ENCODE peak calls at places on chromosomes 7 and 10, in nine cellular contexts. One of them, this sample, is unnamed.

GRCh38 chr7:100867040-100867795 is at the start of gene TRIP6:
- DNase-seq in HS-27A: peak; percentile 76
- DNase-seq in left ventricle myocardium inferior: peak; percentile 88
- DNase-seq in activated CD8-positive, alpha-beta memory T cell treated with anti-CD3 and anti-CD28 coated beads for 48 hours: no peak
- DNase-seq in activated CD8-positive, alpha-beta T cell treated with anti-CD3 and anti-CD28 coated beads for 36 hours: peak; percentile 79
- DNase-seq in iris pigment epithelial cell: peak; percentile 93
- DNase-seq in M059J: peak; percentile 95
- DNase-seq in naive thymus-derived CD8-positive, alpha-beta T cell: peak; percentile 35
- DNase-seq in left ventricle myocardium superior: peak; percentile 91
- DNase-seq in this sample: peak; percentile 65

GRCh38 chr7:34463830-34464229 is 194.2 kb upstream of the NPSR1 start:
- DNase-seq in HS-27A: no peak
- DNase-seq in left ventricle myocardium inferior: no peak
- DNase-seq in activated CD8-positive, alpha-beta memory T cell treated with anti-CD3 and anti-CD28 coated beads for 48 hours: no peak
- DNase-seq in activated CD8-positive, alpha-beta T cell treated with anti-CD3 and anti-CD28 coated beads for 36 hours: no peak
- DNase-seq in iris pigment epithelial cell: no peak
- DNase-seq in M059J: peak; percentile 77
- DNase-seq in naive thymus-derived CD8-positive, alpha-beta T cell: no peak
- DNase-seq in left ventricle myocardium superior: no peak
- DNase-seq in this sample: no peak

GRCh38 chr10:124741922-124742417 is 2.2 kb downstream of the FAM53B start:
- DNase-seq in HS-27A: no peak
- DNase-seq in left ventricle myocardium inferior: no peak
- DNase-seq in activated CD8-positive, alpha-beta memory T cell treated with anti-CD3 and anti-CD28 coated beads for 48 hours: no peak
- DNase-seq in activated CD8-positive, alpha-beta T cell treated with anti-CD3 and anti-CD28 coated beads for 36 hours: peak; percentile 65
- DNase-seq in iris pigment epithelial cell: no peak
- DNase-seq in M059J: no peak
- DNase-seq in naive thymus-derived CD8-positive, alpha-beta T cell: no peak
- DNase-seq in left ventricle myocardium superior: peak; percentile 46
- DNase-seq in this sample: no peak

GRCh38 chr7:55517191-55517633 is 55.1 kb downstream of the VOPP1 start:
- DNase-seq in HS-27A: no peak
- DNase-seq in left ventricle myocardium inferior: no peak
- DNase-seq in activated CD8-positive, alpha-beta memory T cell treated with anti-CD3 and anti-CD28 coated beads for 48 hours: no peak
- DNase-seq in activated CD8-positive, alpha-beta T cell treated with anti-CD3 and anti-CD28 coated beads for 36 hours: peak; percentile 72
- DNase-seq in iris pigment epithelial cell: no peak
- DNase-seq in M059J: no peak
- DNase-seq in naive thymus-derived CD8-positive, alpha-beta T cell: no peak
- DNase-seq in left ventricle myocardium superior: no peak
- DNase-seq in this sample: no peak

GRCh38 chr10:124671486-124672075 is 72.6 kb downstream of the FAM53B start:
- DNase-seq in HS-27A: no peak
- DNase-seq in left ventricle myocardium inferior: peak; percentile 59
- DNase-seq in activated CD8-positive, alpha-beta memory T cell treated with anti-CD3 and anti-CD28 coated beads for 48 hours: no peak
- DNase-seq in activated CD8-positive, alpha-beta T cell treated with anti-CD3 and anti-CD28 coated beads for 36 hours: peak; percentile 49
- DNase-seq in iris pigment epithelial cell: peak; percentile 25
- DNase-seq in M059J: peak; percentile 7
- DNase-seq in naive thymus-derived CD8-positive, alpha-beta T cell: peak; percentile 44
- DNase-seq in left ventricle myocardium superior: peak; percentile 68
- DNase-seq in this sample: no peak

GRCh38 chr7:98341106-98341505 is 59.6 kb downstream of the BRI3 start:
- DNase-seq in HS-27A: no peak
- DNase-seq in left ventricle myocardium inferior: no peak
- DNase-seq in activated CD8-positive, alpha-beta memory T cell treated with anti-CD3 and anti-CD28 coated beads for 48 hours: no peak
- DNase-seq in activated CD8-positive, alpha-beta T cell treated with anti-CD3 and anti-CD28 coated beads for 36 hours: no peak
- DNase-seq in iris pigment epithelial cell: peak; percentile 64
- DNase-seq in M059J: peak; percentile 22
- DNase-seq in naive thymus-derived CD8-positive, alpha-beta T cell: no peak
- DNase-seq in left ventricle myocardium superior: no peak
- DNase-seq in this sample: peak; percentile 65

GRCh38 chr10:133442191-133442966 is 11.4 kb upstream of the SCART1 start:
- DNase-seq in HS-27A: no peak
- DNase-seq in left ventricle myocardium inferior: no peak
- DNase-seq in activated CD8-positive, alpha-beta memory T cell treated with anti-CD3 and anti-CD28 coated beads for 48 hours: no peak
- DNase-seq in activated CD8-positive, alpha-beta T cell treated with anti-CD3 and anti-CD28 coated beads for 36 hours: peak; percentile 69
- DNase-seq in iris pigment epithelial cell: no peak
- DNase-seq in M059J: no peak
- DNase-seq in naive thymus-derived CD8-positive, alpha-beta T cell: no peak
- DNase-seq in left ventricle myocardium superior: no peak
- DNase-seq in this sample: no peak

GRCh38 chr7:100818366-100818765 is 9.0 kb downstream of the EPHB4 start:
- DNase-seq in HS-27A: no peak
- DNase-seq in left ventricle myocardium inferior: no peak
- DNase-seq in activated CD8-positive, alpha-beta memory T cell treated with anti-CD3 and anti-CD28 coated beads for 48 hours: no peak
- DNase-seq in activated CD8-positive, alpha-beta T cell treated with anti-CD3 and anti-CD28 coated beads for 36 hours: no peak
- DNase-seq in iris pigment epithelial cell: no peak
- DNase-seq in M059J: no peak
- DNase-seq in naive thymus-derived CD8-positive, alpha-beta T cell: no peak
- DNase-seq in left ventricle myocardium superior: no peak
- DNase-seq in this sample: no peak

GRCh38 chr7:70432567-70433001 is 699.4 kb upstream of the GALNT17 start:
- DNase-seq in HS-27A: no peak
- DNase-seq in left ventricle myocardium inferior: no peak
- DNase-seq in activated CD8-positive, alpha-beta memory T cell treated with anti-CD3 and anti-CD28 coated beads for 48 hours: no peak
- DNase-seq in activated CD8-positive, alpha-beta T cell treated with anti-CD3 and anti-CD28 coated beads for 36 hours: no peak
- DNase-seq in iris pigment epithelial cell: no peak
- DNase-seq in M059J: no peak
- DNase-seq in naive thymus-derived CD8-positive, alpha-beta T cell: no peak
- DNase-seq in left ventricle myocardium superior: no peak
- DNase-seq in this sample: no peak

GRCh38 chr7:3955751-3956696 is 655.0 kb downstream of the SDK1 start:
- DNase-seq in HS-27A: no peak
- DNase-seq in left ventricle myocardium inferior: no peak
- DNase-seq in activated CD8-positive, alpha-beta memory T cell treated with anti-CD3 and anti-CD28 coated beads for 48 hours: no peak
- DNase-seq in activated CD8-positive, alpha-beta T cell treated with anti-CD3 and anti-CD28 coated beads for 36 hours: peak; percentile 45
- DNase-seq in iris pigment epithelial cell: peak; percentile 66
- DNase-seq in M059J: peak; percentile 64
- DNase-seq in naive thymus-derived CD8-positive, alpha-beta T cell: no peak
- DNase-seq in left ventricle myocardium superior: no peak
- DNase-seq in this sample: no peak

GRCh38 chr10:109773288-109773687 is 150.0 kb downstream of the XPNPEP1 start:
- DNase-seq in HS-27A: no peak
- DNase-seq in left ventricle myocardium inferior: no peak
- DNase-seq in activated CD8-positive, alpha-beta memory T cell treated with anti-CD3 and anti-CD28 coated beads for 48 hours: no peak
- DNase-seq in activated CD8-positive, alpha-beta T cell treated with anti-CD3 and anti-CD28 coated beads for 36 hours: no peak
- DNase-seq in iris pigment epithelial cell: no peak
- DNase-seq in M059J: no peak
- DNase-seq in naive thymus-derived CD8-positive, alpha-beta T cell: no peak
- DNase-seq in left ventricle myocardium superior: no peak
- DNase-seq in this sample: no peak

GRCh38 chr7:16051561-16052280 is 365.2 kb upstream of the MEOX2 start:
- DNase-seq in HS-27A: peak; percentile 34
- DNase-seq in left ventricle myocardium inferior: no peak
- DNase-seq in activated CD8-positive, alpha-beta memory T cell treated with anti-CD3 and anti-CD28 coated beads for 48 hours: no peak
- DNase-seq in activated CD8-positive, alpha-beta T cell treated with anti-CD3 and anti-CD28 coated beads for 36 hours: no peak
- DNase-seq in iris pigment epithelial cell: peak; percentile 58
- DNase-seq in M059J: no peak
- DNase-seq in naive thymus-derived CD8-positive, alpha-beta T cell: no peak
- DNase-seq in left ventricle myocardium superior: no peak
- DNase-seq in this sample: no peak

This sample was measured in BJ.